ENCODE peak calls at places on chromosomes 2 and 18, in six cellular contexts. J is IMR-90, U is H9, I is H1, K is mesendoderm, L is mesenchymal stem cell. Z is an unnamed sample.

GRCh38 chr2:179129574-179130238 is 79.8 kb upstream of the CCDC141 start:
- DNase-seq in J (peak), U (no peak), K (peak), I (no peak), L (peak), Z (peak)

GRCh38 chr2:70010222-70011111 is 49.0 kb upstream of the ASPRV1 start:
- DNase-seq in L (no peak), I (no peak), K (no peak), U (no peak), J (no peak), Z (peak)

GRCh38 chr2:75454221-75454620 is 106.5 kb downstream of the EVA1A start:
- DNase-seq in K (no peak), L (no peak), I (no peak), U (no peak), J (no peak), Z (no peak)

GRCh38 chr18:31648966-31649429 is 35.4 kb downstream of the B4GALT6 start:
- DNase-seq in U (no peak), K (peak), L (peak), I (no peak), J (peak), Z (peak)

GRCh38 chr2:219542931-219543595 is 546 bp downstream of the CHPF start:
- DNase-seq in I (no peak), U (no peak), K (peak), J (peak), L (peak), Z (peak)

GRCh38 chr18:55731594-55732042 is 143.6 kb upstream of the TCF4 start:
- DNase-seq in J (peak), I (no peak), U (no peak), L (no peak), K (no peak), Z (no peak)

GRCh38 chr2:7427293-7428060 is 510.3 kb downstream of the RNF144A start:
- DNase-seq in K (peak), J (peak), L (peak), I (peak), U (peak), Z (no peak)

GRCh38 chr2:3320910-3321605 is 56.6 kb downstream of the EIPR1 start:
- DNase-seq in K (no peak), L (no peak), U (no peak), I (no peak), J (no peak), Z (no peak)

GRCh38 chr2:109535217-109535946 is 78.4 kb downstream of the SEPTIN10 start:
- DNase-seq in U (no peak), I (no peak), J (no peak), L (no peak), K (no peak), Z (peak)

GRCh38 chr2:70684846-70685622 is 83.0 kb downstream of the ADD2 start:
- DNase-seq in I (no peak), L (no peak), U (peak), J (no peak), K (no peak), Z (no peak)

GRCh38 chr2:105391058-105391627 is 7.7 kb downstream of the FHL2 start:
- DNase-seq in J (peak), U (no peak), L (peak), I (no peak), K (no peak), Z (peak)

GRCh38 chr2:164847966-164848365 is 6.3 kb upstream of the COBLL1 start:
- DNase-seq in U (no peak), L (peak), K (no peak), J (no peak), I (no peak), Z (no peak)

GRCh38 chr2:17482651-17483050 is 35.6 kb downstream of the RAD51AP2 start:
- DNase-seq in K (no peak), J (peak), U (no peak), I (no peak), L (peak), Z (no peak)

GRCh38 chr2:171225302-171225980 is 64.7 kb upstream of the TLK1 start:
- DNase-seq in J (peak), K (peak), I (no peak), L (peak), U (no peak), Z (peak)

GRCh38 chr2:168607992-168608391 is 151.9 kb downstream of the CERS6 start:
- DNase-seq in I (no peak), U (no peak), J (peak), K (no peak), L (peak), Z (no peak)

GRCh38 chr2:61436092-61436491 is 34.8 kb downstream of the USP34 start:
- DNase-seq in K (no peak), L (peak), J (no peak), U (no peak), I (no peak), Z (no peak)

GRCh38 chr2:152861349-152861942 is 143.0 kb downstream of the ARL6IP6 start:
- DNase-seq in U (peak), L (peak), K (peak), I (peak), J (peak), Z (peak)

GRCh38 chr2:237254369-237254861 is 159.5 kb downstream of the COL6A3 start:
- DNase-seq in L (peak), U (no peak), I (no peak), K (no peak), J (peak), Z (no peak)

GRCh38 chr18:79484661-79485621 is 89.2 kb downstream of the NFATC1 start:
- DNase-seq in L (peak), I (no peak), K (no peak), J (peak), U (no peak), Z (peak)

GRCh38 chr2:26555246-26556133 is 77.6 kb upstream of the OTOF start:
- DNase-seq in L (no peak), I (no peak), K (peak), U (no peak), J (no peak), Z (no peak)

GRCh38 chr2:126831234-126832005 is 67.3 kb upstream of the TEX51 start:
- DNase-seq in L (peak), U (no peak), I (peak), K (peak), J (peak), Z (no peak)

GRCh38 chr2:171432969-171433762 is 624 bp downstream of the METTL8 start:
- DNase-seq in K (peak), U (peak), I (no peak), L (peak), J (peak), Z (peak)

DNA sequence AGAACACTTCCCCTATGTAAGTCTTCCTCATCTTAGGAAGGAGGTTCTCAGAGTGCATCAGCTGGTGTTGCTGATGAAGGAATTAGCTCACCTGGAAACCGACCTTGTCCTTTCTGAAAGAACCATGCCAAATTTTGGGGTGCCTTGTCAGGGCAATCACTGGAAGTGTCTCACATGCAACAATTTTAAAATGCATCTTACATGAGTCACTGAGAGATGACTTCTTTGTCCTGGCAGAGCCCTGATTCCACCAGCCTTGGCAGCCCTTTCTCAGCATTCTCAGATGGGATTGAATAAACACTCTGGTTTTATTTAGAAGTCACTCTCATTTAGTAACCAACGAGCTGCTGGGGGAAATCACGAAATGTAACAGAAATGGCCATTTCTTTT is 3.8 kb upstream of the ATP8B1 start:
- DNase-seq in J (peak), K (no peak), L (peak), I (no peak), U (no peak), Z (no peak)
- H4K8ac ChIP-seq in J (peak), K (no peak), L (no peak), I (no peak), U (no peak), Z (no peak)

DNA sequence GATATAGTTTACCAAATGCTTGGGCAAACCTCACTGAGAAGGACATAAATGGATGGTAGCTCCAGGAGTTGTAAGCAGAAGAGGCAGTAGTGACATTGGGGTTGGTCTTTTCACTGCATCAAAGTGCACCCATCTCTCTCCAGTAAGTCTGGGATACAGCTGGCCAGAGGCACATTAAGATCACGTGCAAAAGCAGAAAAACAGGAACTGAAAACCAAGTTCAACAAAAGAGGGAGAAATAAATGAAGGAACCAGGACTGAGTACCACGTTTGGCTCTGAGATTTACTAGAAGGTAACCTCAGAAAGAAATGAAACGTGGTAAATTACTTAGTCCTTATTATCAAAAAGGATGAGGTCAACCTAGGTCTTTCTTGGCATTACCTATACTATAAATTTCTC is 259.2 kb downstream of the OSR1 start:
- DNase-seq in U (no peak), J (no peak), I (no peak), K (no peak), L (no peak), Z (no peak)
- H4K8ac ChIP-seq in U (no peak), J (no peak), I (no peak), K (no peak), L (no peak), Z (no peak)

GRCh38 chr2:1556776-1557466 is 143.7 kb downstream of the TPO start:
- DNase-seq in U (no peak), L (peak), J (peak), K (peak), I (no peak), Z (peak)

GRCh38 chr2:1557467-1557820 is 144.2 kb downstream of the TPO start:
- DNase-seq in K (no peak), L (no peak), J (no peak), I (no peak), U (no peak), Z (no peak)

GRCh38 chr2:1561259-1561658 is 148.0 kb downstream of the TPO start:
- DNase-seq in I (no peak), J (no peak), U (no peak), K (no peak), L (no peak), Z (no peak)

GRCh38 chr2:1561793-1562521 is 148.7 kb downstream of the TPO start:
- DNase-seq in K (no peak), J (no peak), I (no peak), L (no peak), U (peak), Z (no peak)

GRCh38 chr2:1559589-1560175 is 146.4 kb downstream of the TPO start:
- DNase-seq in K (no peak), I (no peak), J (no peak), L (no peak), U (no peak), Z (no peak)
- H4K8ac ChIP-seq in K (no peak), I (no peak), J (no peak), L (no peak), U (no peak), Z (no peak)

DNA sequence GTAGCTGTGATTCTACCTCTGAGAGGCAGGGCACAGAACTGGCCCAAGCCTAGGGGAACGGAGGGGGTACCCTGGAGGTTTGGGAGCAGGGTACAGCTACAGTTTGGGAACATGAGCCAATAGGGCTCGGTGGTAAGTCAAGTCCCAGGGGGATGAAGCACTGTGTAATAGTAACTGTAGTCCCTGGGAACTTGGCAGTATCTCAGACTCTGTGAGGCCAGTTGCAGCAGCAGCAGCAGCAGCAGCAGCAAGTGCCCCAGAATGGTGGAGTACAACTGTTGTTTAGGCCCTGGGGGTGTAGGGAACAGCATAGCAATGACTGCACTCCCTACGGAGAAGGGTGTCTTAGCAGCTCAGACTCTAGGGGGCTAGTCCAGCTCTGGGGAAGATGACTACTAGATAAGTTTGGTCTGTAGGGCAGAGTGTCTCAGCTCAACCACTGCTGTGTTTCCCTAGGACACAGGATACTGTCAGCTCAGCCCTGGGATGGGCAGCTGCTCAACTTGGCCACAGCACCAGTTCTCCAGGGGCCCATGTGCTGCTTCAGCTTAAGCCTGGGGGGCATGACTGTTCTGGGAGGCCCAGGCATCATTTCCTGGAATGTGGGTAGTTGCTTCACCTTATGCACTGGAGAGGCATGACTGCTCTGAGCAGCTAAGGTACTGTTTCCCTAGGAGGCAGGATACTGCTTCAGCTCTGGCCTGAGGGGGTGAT is 20.5 kb downstream of the CARF start:
- DNase-seq in J (peak), L (peak), I (no peak), K (peak), U (no peak), Z (peak)
- H4K8ac ChIP-seq in J (no peak), L (no peak), I (no peak), K (no peak), U (no peak), Z (no peak)

GRCh38 chr2:85761512-85761944 is 7.7 kb downstream of the ATOH8 start:
- DNase-seq in I (no peak), U (no peak), J (no peak), L (no peak), K (no peak), Z (no peak)

GRCh38 chr2:85765081-85765731 is 11.4 kb downstream of the ATOH8 start:
- DNase-seq in L (peak), U (peak), K (peak), I (no peak), J (no peak), Z (no peak)

GRCh38 chr2:85761946-85762345 is 8.2 kb downstream of the ATOH8 start:
- DNase-seq in K (no peak), U (no peak), L (no peak), I (no peak), J (no peak), Z (no peak)

GRCh38 chr2:85763132-85763531 is 9.3 kb downstream of the ATOH8 start:
- DNase-seq in I (no peak), U (no peak), J (no peak), K (no peak), L (no peak), Z (no peak)

GRCh38 chr2:85763831-85764230 is 10.0 kb downstream of the ATOH8 start:
- DNase-seq in J (no peak), K (no peak), L (no peak), I (no peak), U (no peak), Z (no peak)
- H4K8ac ChIP-seq in J (no peak), K (no peak), L (no peak), I (no peak), U (no peak), Z (no peak)

GRCh38 chr2:130976591-130977237 is 116.5 kb downstream of the FAM168B start:
- DNase-seq in I (no peak), U (no peak), L (no peak), K (no peak), J (no peak), Z (no peak)
- H4K8ac ChIP-seq in I (no peak), U (no peak), L (no peak), K (no peak), J (no peak), Z (no peak)

GRCh38 chr18:45671366-45671765 is 52.6 kb upstream of the SLC14A1 start:
- DNase-seq in K (no peak), J (no peak), U (no peak), L (no peak), I (no peak), Z (no peak)
- H4K8ac ChIP-seq in K (no peak), J (peak), U (no peak), L (no peak), I (no peak), Z (no peak)

DNA sequence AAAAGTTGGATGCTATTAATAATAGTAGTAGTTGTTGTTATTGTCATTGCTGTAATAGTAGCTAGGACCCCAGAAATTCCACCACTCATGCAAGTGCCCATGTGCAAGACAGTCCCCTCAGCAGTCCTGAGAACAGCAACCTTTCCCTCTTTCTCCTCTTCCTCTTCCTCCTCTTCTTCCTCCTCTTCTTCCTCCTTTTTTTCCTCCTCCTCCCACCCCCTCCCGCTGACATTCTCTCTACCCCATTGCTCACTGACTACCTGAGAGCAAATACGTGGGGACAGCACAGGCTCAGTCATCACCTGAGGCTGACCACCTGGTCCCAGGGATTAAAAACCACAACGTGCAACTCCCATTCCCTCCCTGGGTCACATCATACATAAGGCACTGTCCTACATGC is 41.8 kb downstream of the SMAD7 start:
- DNase-seq in L (no peak), K (no peak), J (no peak), U (no peak), I (no peak), Z (no peak)
- H4K8ac ChIP-seq in L (no peak), K (no peak), J (no peak), U (no peak), I (no peak), Z (no peak)

Z was measured in trophoblast cell.